ENCODE peak calls at places on chromosomes 16 and 17, in four cellular contexts. U, H, N and J are unnamed samples.

GRCh38 chr17:74491645-74492044 is 25.2 kb downstream of the CD300A start:
- DNase-seq in U (no peak), H (no peak), N (no peak), J (no peak)

GRCh38 chr17:18070861-18071340 is 16.8 kb upstream of the DRG2 start:
- DNase-seq in U (no peak), N (no peak), H (no peak), J (no peak)

GRCh38 chr16:57818377-57819055 is 16.2 kb upstream of the KIFC3 start:
- DNase-seq in H (peak; percentile 74), N (no peak), U (peak; percentile 19), J (no peak)

GRCh38 chr16:77835111-77835510 is 46.7 kb downstream of the VAT1L start:
- DNase-seq in U (no peak), H (no peak), N (no peak), J (no peak)

GRCh38 chr16:57556941-57557541 is 14.6 kb downstream of the ADGRG5 start:
- DNase-seq in U (no peak), N (no peak), H (no peak), J (no peak)

GRCh38 chr17:13931111-13931526 is 138.2 kb upstream of the COX10 start:
- DNase-seq in H (no peak), N (no peak), U (no peak), J (peak; percentile 24)

GRCh38 chr17:29591737-29592624 is 951 bp upstream of the ANKRD13B start:
- DNase-seq in H (peak; percentile 88), N (no peak), U (peak; percentile 95), J (peak; percentile 95)

GRCh38 chr17:55160501-55160900 is 104.3 kb upstream of the HLF start:
- DNase-seq in U (no peak), N (no peak), H (no peak), J (no peak)

GRCh38 chr16:81265658-81266451 is 27.4 kb downstream of the BCO1 start:
- DNase-seq in U (peak; percentile 38), H (peak; percentile 52), N (no peak), J (peak; percentile 87)

GRCh38 chr17:394718-395095 is 42.1 kb upstream of the RPH3AL start:
- DNase-seq in U (no peak), N (no peak), H (no peak), J (no peak)

GRCh38 chr17:60390223-60390622 is 1.7 kb downstream of the USP32 start:
- DNase-seq in N (no peak), U (no peak), H (peak; percentile 15), J (no peak)

GRCh38 chr17:3575506-3575905 is 17.9 kb upstream of the TRPV3 start:
- DNase-seq in N (no peak), H (no peak), U (no peak), J (no peak)

GRCh38 chr17:42784361-42784760 is 4.0 kb downstream of the WNK4 start:
- DNase-seq in H (no peak), N (no peak), U (no peak), J (no peak)